ENCODE peak calls at places on chromosome 2, in four cellular contexts. I is IMR-90, P is neuronal stem cell, O is mesendoderm. T is an unnamed sample. For H3K36me3, the result is how much of the 10 kb centered on the place peaks cover.

GRCh38 chr2:122028371-122029102 is 273.1 kb downstream of the TSN start:
- DNase-seq in P (no peak), I (peak), O (no peak), T (no peak)

GRCh38 chr2:152743004-152743403 is 24.6 kb downstream of the ARL6IP6 start:
- DNase-seq in P (no peak), I (no peak), O (peak), T (no peak)

GRCh38 chr2:219605607-219605954 is 7.9 kb downstream of the STK11IP start:
- DNase-seq in O (no peak), P (no peak), I (no peak), T (no peak)

GRCh38 chr2:41928593-41928992 is 119.2 kb upstream of the PKDCC start:
- DNase-seq in P (no peak), I (peak), O (no peak), T (peak)

GRCh38 chr2:215793747-215794595 is 219.4 kb downstream of the MREG start:
- DNase-seq in P (no peak), I (peak), O (no peak), T (peak)

GRCh38 chr2:238614376-238614775 is 187.6 kb downstream of the ASB1 start:
- DNase-seq in O (no peak), P (no peak), I (no peak), T (no peak)

GRCh38 chr2:21305581-21305980 is 181.8 kb downstream of the TDRD15 start:
- DNase-seq in P (no peak), I (no peak), O (no peak), T (no peak)

GRCh38 chr2:6877402-6878305 is at the start of gene RSAD2:
- DNase-seq in P (no peak), O (no peak), I (peak), T (peak)

GRCh38 chr2:68367918-68368656 is 3.0 kb downstream of the PLEK start:
- DNase-seq in I (no peak), O (no peak), P (no peak), T (no peak)

GRCh38 chr2:130786076-130786475 is 30.7 kb downstream of the AMER3 start:
- DNase-seq in O (no peak), P (no peak), I (no peak), T (no peak)

GRCh38 chr2:182129188-182129707 is 143.6 kb downstream of the PPP1R1C start:
- DNase-seq in O (no peak), I (no peak), P (no peak), T (no peak)

GRCh38 chr2:10428355-10428754 is 19.8 kb downstream of the ODC1 start:
- DNase-seq in I (no peak), P (no peak), O (no peak), T (no peak)

GRCh38 chr2:223722226-223722625 is 115.2 kb downstream of the AP1S3 start:
- DNase-seq in I (no peak), O (no peak), P (no peak), T (no peak)

GRCh38 chr2:73640537-73640936 is 1.7 kb downstream of the NAT8 start:
- DNase-seq in I (no peak), P (no peak), O (no peak), T (peak)

GRCh38 chr2:2014251-2014761 is 270.0 kb upstream of the PXDN start:
- DNase-seq in I (no peak), P (peak), O (peak), T (no peak)

GRCh38 chr2:26587966-26588365 is 53.2 kb downstream of the CIB4 start:
- DNase-seq in O (no peak), P (no peak), I (no peak), T (no peak)

GRCh38 chr2:169479257-169480078 is at the start of gene BBS5:
- DNase-seq in O (peak), I (peak), P (peak), T (peak)

GRCh38 chr2:172685467-172685866 is 50.2 kb upstream of the RAPGEF4 start:
- DNase-seq in I (no peak), O (no peak), P (no peak), T (no peak)

GRCh38 chr2:39875182-39875913 is 96.3 kb upstream of the THUMPD2 start:
- DNase-seq in I (peak), O (no peak), P (no peak), T (peak)

GRCh38 chr2:1498176-1498575 is 84.9 kb downstream of the TPO start:
- DNase-seq in I (no peak), P (no peak), O (no peak), T (no peak)

GRCh38 chr2:127410871-127411396 is 7.3 kb upstream of the PROC start:
- DNase-seq in P (no peak), O (no peak), I (peak), T (peak)

GRCh38 chr2:96873651-96874096 is 3.8 kb upstream of the SEMA4C start:
- DNase-seq in P (no peak), O (peak), I (no peak), T (no peak)

GRCh38 chr2:215677466-215677865 is 241.6 kb upstream of the FN1 start:
- DNase-seq in O (no peak), P (no peak), I (no peak), T (no peak)

GRCh38 chr2:73297151-73297559 is 3.8 kb upstream of the EGR4 start:
- DNase-seq in O (no peak), I (no peak), P (no peak), T (peak)

GRCh38 chr2:107585851-107586250 is 240.8 kb upstream of the RGPD4 start:
- DNase-seq in I (peak), P (no peak), O (no peak), T (peak)

GRCh38 chr2:236562434-236562833 is 7.2 kb upstream of the ACKR3 start:
- DNase-seq in O (peak), P (no peak), I (peak), T (peak)

GRCh38 chr2:79860233-79861058 is 347.6 kb downstream of the CTNNA2 start:
- DNase-seq in P (peak), I (peak), O (peak), T (peak)

GRCh38 chr2:53632714-53633113 is 134.9 kb upstream of the CHAC2 start:
- DNase-seq in O (no peak), P (no peak), I (peak), T (peak)

GRCh38 chr2:39289609-39290008 is 45.8 kb upstream of the CDKL4 start:
- DNase-seq in O (no peak), P (no peak), I (peak), T (no peak)

GRCh38 chr2:154836622-154837021 is 138.1 kb downstream of the KCNJ3 start:
- DNase-seq in P (no peak), O (no peak), I (no peak), T (no peak)

GRCh38 chr2:96554293-96555145 is 18.0 kb downstream of the ARID5A start:
- DNase-seq in I (peak), O (peak), P (peak), T (peak)

GRCh38 chr2:168029071-168029470 is 218.3 kb downstream of the STK39 start:
- DNase-seq in P (no peak), I (no peak), O (no peak), T (no peak)

GRCh38 chr2:224221455-224221913 is 180.4 kb downstream of the FAM124B start:
- DNase-seq in I (peak), O (peak), P (peak), T (peak)

GRCh38 chr2:47250576-47251403 is 95.7 kb upstream of the STPG4 start:
- DNase-seq in O (no peak), P (no peak), I (no peak), T (no peak)

GRCh38 chr2:10755621-10756020 is 34.2 kb downstream of the ATP6V1C2 start:
- DNase-seq in O (no peak), P (no peak), I (no peak), T (no peak)

GRCh38 chr2:120012771-120013568 is at the start of gene EPB41L5:
- DNase-seq in I (peak), P (peak), O (peak), T (peak)
- H3K18ac ChIP-seq in I (no peak), P (peak), O (peak), T (peak)

GRCh38 chr2:98545591-98545990 is 62.7 kb downstream of the COA5 start:
- DNase-seq in I (no peak), P (no peak), O (no peak), T (no peak)

GRCh38 chr2:98546186-98546585 is 62.1 kb downstream of the COA5 start:
- DNase-seq in P (no peak), I (no peak), O (no peak), T (no peak)

GRCh38 chr2:98550165-98550564 is 58.1 kb downstream of the COA5 start:
- DNase-seq in I (no peak), O (peak), P (no peak), T (no peak)

GRCh38 chr2:98548920-98549818 is 59.1 kb downstream of the COA5 start:
- DNase-seq in O (no peak), P (no peak), I (no peak), T (no peak)

DNA sequence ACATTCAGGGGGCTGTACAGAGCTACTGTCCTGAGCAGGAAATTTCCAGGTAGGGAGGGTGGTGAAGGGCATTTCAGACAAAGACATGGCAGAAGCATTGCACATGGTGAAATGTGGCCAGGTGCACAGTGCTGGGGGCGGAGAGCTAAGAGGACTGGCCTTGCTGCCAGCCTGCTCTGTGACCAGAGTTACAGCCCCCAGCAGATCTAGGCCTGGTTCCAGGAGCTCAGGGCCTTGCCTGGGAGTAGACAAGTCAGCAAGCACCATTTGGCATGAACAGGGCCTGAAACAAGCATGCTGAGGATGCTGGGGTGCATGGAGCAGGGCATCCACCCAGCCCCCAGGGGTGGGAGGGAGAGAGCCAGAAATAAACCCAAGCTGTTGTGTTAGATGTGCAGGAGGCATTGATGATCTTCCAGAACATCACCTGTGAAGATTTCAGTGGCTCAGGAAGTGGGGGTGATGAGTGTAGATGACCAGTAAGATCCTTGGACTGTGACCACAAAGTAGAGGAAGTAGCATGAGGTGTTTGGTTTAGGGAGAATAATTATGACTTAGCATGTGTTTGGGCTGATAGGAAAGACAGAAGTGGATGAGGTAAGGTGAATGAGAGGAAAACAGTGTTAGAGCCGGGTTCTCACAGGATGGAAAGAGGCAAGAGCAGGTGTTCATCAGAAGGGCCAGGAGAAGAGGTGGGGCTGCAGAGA is 61.1 kb downstream of the COA5 start:
- DNase-seq in O (no peak), I (no peak), P (no peak), T (no peak)
- H3K36me3 ChIP-seq in O (under half), I (under half), P (half or more), T (under half)

GRCh38 chr2:201980946-201981345 is 52.7 kb upstream of the FZD7 start:
- DNase-seq in I (no peak), P (no peak), O (no peak), T (no peak)

GRCh38 chr2:201980389-201980821 is 53.2 kb upstream of the FZD7 start:
- DNase-seq in O (no peak), P (no peak), I (no peak), T (no peak)

GRCh38 chr2:201984800-201985525 is 48.7 kb upstream of the FZD7 start:
- DNase-seq in I (no peak), P (no peak), O (no peak), T (no peak)

GRCh38 chr2:201984333-201984732 is 49.3 kb upstream of the FZD7 start:
- DNase-seq in O (no peak), P (no peak), I (no peak), T (no peak)

GRCh38 chr2:201983174-201983573 is 50.5 kb upstream of the FZD7 start:
- DNase-seq in I (no peak), P (no peak), O (no peak), T (no peak)
- H2BK5ac ChIP-seq in I (no peak), P (no peak), O (no peak), T (no peak)

GRCh38 chr2:105660489-105660888 is 84.2 kb upstream of the NCK2 start:
- DNase-seq in I (no peak), P (no peak), O (no peak), T (no peak)
- H3K18ac ChIP-seq in I (no peak), P (no peak), O (no peak), T (no peak)

GRCh38 chr2:164689020-164689419 is 67.7 kb upstream of the GRB14 start:
- DNase-seq in I (no peak), P (no peak), O (no peak), T (no peak)
- H3K36me3 ChIP-seq in I (under half), P (under half), O (under half), T (under half)